ENCODE peak calls at places on chromosome 18, in four cellular contexts. One of them, this sample, is unnamed.

GRCh38 chr18:36567800-36568199 is 261.0 kb downstream of the TPGS2 start:
- DNase-seq in A549: no peak
- DNase-seq in PC-9: no peak
- DNase-seq in foreskin keratinocyte: no peak
- DNase-seq in this sample: no peak

GRCh38 chr18:46575851-46576250 is 81.2 kb downstream of the LOXHD1 start:
- DNase-seq in PC-9: no peak
- DNase-seq in A549: no peak
- DNase-seq in foreskin keratinocyte: no peak
- DNase-seq in this sample: no peak

GRCh38 chr18:46344416-46345180 is 240.4 kb downstream of the HAUS1 start:
- DNase-seq in foreskin keratinocyte: no peak
- DNase-seq in A549: no peak
- DNase-seq in PC-9: no peak
- DNase-seq in this sample: no peak

GRCh38 chr18:58766164-58766563 is 94.9 kb downstream of the MALT1 start:
- DNase-seq in foreskin keratinocyte: no peak
- DNase-seq in PC-9: no peak
- DNase-seq in A549: no peak
- DNase-seq in this sample: no peak

GRCh38 chr18:77557030-77557429 is 307.4 kb downstream of the GALR1 start:
- DNase-seq in PC-9: no peak
- DNase-seq in foreskin keratinocyte: no peak
- DNase-seq in A549: no peak
- DNase-seq in this sample: no peak

GRCh38 chr18:74459877-74460276 is 2.8 kb upstream of the DIPK1C start:
- DNase-seq in foreskin keratinocyte: no peak
- DNase-seq in A549: peak; percentile 16
- DNase-seq in PC-9: no peak
- DNase-seq in this sample: no peak

GRCh38 chr18:57194622-57195021 is 47.7 kb downstream of the BOD1L2 start:
- DNase-seq in PC-9: no peak
- DNase-seq in A549: no peak
- DNase-seq in foreskin keratinocyte: no peak
- DNase-seq in this sample: no peak

GRCh38 chr18:10140461-10140911 is 226.7 kb downstream of the VAPA start:
- DNase-seq in A549: no peak
- DNase-seq in PC-9: peak; percentile 88
- DNase-seq in foreskin keratinocyte: no peak
- DNase-seq in this sample: no peak

GRCh38 chr18:41324020-41324791 is 630.8 kb upstream of the PIK3C3 start:
- DNase-seq in PC-9: no peak
- DNase-seq in foreskin keratinocyte: peak; percentile 53
- DNase-seq in A549: no peak
- DNase-seq in this sample: no peak

GRCh38 chr18:74412106-74412880 is 44.8 kb downstream of the DIPK1C start:
- DNase-seq in PC-9: no peak
- DNase-seq in foreskin keratinocyte: no peak
- DNase-seq in A549: no peak
- DNase-seq in this sample: peak; percentile 82

GRCh38 chr18:74013955-74014354 is 133.7 kb downstream of the FBXO15 start:
- DNase-seq in foreskin keratinocyte: peak; percentile 64
- DNase-seq in A549: no peak
- DNase-seq in PC-9: peak; percentile 75
- DNase-seq in this sample: no peak

DNA sequence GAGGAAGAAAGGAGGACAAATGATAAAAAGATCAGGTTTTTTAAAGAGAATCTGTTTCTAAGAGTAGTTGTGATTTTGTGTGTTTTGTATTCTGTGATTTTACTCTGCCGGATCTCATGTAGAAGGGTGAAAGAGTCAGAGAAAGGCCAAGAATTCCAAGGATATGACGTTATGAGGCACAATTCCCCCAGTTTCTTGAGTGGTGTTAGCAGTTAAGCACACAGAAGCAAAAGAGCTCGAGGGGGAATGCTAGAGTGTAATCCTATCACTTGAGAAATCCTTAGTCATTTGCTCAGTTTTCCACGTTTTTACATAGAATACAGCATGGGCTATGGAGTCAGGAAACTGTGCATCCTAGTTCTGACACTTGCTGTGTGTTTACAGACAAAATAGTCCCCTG is 34.8 kb downstream of the METTL4 start:
- DNase-seq in PC-9: no peak
- DNase-seq in A549: peak; percentile 47
- DNase-seq in foreskin keratinocyte: peak; percentile 7
- DNase-seq in this sample: no peak
- H3K27ac ChIP-seq in PC-9: no peak overlapping the region
- H3K27ac ChIP-seq in A549: no peak overlapping the region
- H3K27ac ChIP-seq in foreskin keratinocyte: no peak overlapping the region
- H3K27ac ChIP-seq in this sample: no peak overlapping the region

GRCh38 chr18:8802031-8802679 is 96.8 kb downstream of the MTCL1 start:
- DNase-seq in A549: no peak
- DNase-seq in foreskin keratinocyte: no peak
- DNase-seq in PC-9: no peak
- DNase-seq in this sample: no peak
- TF ChIP-seq CTCF in A549: no peak
- TF ChIP-seq CTCF in foreskin keratinocyte: no peak
- TF ChIP-seq CTCF in PC-9: no peak
- TF ChIP-seq CTCF in this sample: no peak

GRCh38 chr18:35491689-35492077 is 6.1 kb downstream of the INO80C start:
- DNase-seq in PC-9: no peak
- DNase-seq in A549: no peak
- DNase-seq in foreskin keratinocyte: no peak
- DNase-seq in this sample: no peak
- H3K27ac ChIP-seq in PC-9: no peak overlapping the region
- H3K27ac ChIP-seq in A549: peak overlapping the region; percentile 49
- H3K27ac ChIP-seq in foreskin keratinocyte: no peak overlapping the region
- H3K27ac ChIP-seq in this sample: no peak overlapping the region

DNA sequence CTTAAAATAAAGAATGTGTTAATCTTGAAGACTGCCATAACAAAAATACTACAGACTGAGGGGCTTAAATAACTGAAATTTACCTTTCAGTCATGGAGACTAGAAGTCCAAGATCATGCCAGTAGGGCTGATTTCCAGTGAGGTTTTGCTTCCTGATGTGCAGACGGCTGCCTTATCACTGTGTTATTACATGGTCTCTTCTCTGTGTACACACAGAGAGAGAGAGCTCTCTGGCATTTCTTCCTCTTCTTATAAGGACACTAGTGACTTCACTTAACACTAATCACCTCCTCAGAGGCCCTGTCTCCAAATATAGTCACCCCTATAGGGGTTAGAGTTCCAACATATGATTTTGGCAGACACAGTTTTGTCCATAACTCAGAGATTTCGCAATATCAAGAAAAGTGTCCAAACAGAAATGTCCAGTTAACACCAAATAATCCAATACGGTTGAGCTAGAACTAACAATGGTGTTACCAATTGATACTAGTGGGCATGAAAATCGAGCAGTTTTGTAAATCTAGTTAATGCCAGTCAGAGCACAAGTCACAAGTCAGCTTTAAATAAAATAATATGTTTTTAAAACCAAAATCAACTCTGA is 399.8 kb downstream of the ADCYAP1 start:
- DNase-seq in foreskin keratinocyte: no peak
- DNase-seq in A549: no peak
- DNase-seq in PC-9: no peak
- DNase-seq in this sample: no peak
- TF ChIP-seq CTCF in foreskin keratinocyte: no peak
- TF ChIP-seq CTCF in A549: no peak
- TF ChIP-seq CTCF in PC-9: no peak
- TF ChIP-seq CTCF in this sample: no peak

GRCh38 chr18:6376433-6377229 is 38.1 kb downstream of the L3MBTL4 start:
- DNase-seq in foreskin keratinocyte: no peak
- DNase-seq in A549: no peak
- DNase-seq in PC-9: no peak
- DNase-seq in this sample: no peak
- H3K27ac ChIP-seq in foreskin keratinocyte: no peak overlapping the region
- H3K27ac ChIP-seq in A549: no peak overlapping the region
- H3K27ac ChIP-seq in PC-9: no peak overlapping the region
- H3K27ac ChIP-seq in this sample: no peak overlapping the region

GRCh38 chr18:76380791-76381405 is 114.1 kb downstream of the ZNF516 start:
- DNase-seq in A549: peak; percentile 38
- DNase-seq in PC-9: no peak
- DNase-seq in foreskin keratinocyte: no peak
- DNase-seq in this sample: no peak
- TF ChIP-seq CTCF in A549: peak; percentile 44
- TF ChIP-seq CTCF in PC-9: peak; percentile 32
- TF ChIP-seq CTCF in foreskin keratinocyte: peak; percentile 60
- TF ChIP-seq CTCF in this sample: no peak